ENCODE peak calls at places on chromosomes 1 and 21, in ten cellular contexts. X, H, T, S, C, K, Q, B, N and R are unnamed samples. For H3K4me1, the result is how much of the 10 kb centered on the place peaks cover.

GRCh38 chr1:226094451-226094850 is 31.9 kb downstream of the H3-3A start:
- DNase-seq in X (no peak), H (no peak), T (no peak), S (no peak), C (no peak), K (no peak), Q (no peak), B (no peak), N (no peak), R (no peak)

GRCh38 chr1:117120774-117121588 is 568 bp downstream of the TRIM45 start:
- DNase-seq in X (no peak), H (peak), T (peak), S (no peak), C (peak), K (no peak), Q (no peak), B (no peak), N (no peak), R (no peak)

GRCh38 chr1:225762444-225762843 is 15.2 kb upstream of the SRP9 start:
- DNase-seq in X (no peak), H (peak), T (no peak), S (no peak), C (peak), K (no peak), Q (no peak), B (no peak), N (no peak), R (peak)

GRCh38 chr1:32265846-32266245 is 14.8 kb downstream of the LCK start:
- DNase-seq in X (no peak), H (no peak), T (no peak), S (no peak), C (no peak), K (no peak), Q (no peak), B (no peak), N (no peak), R (no peak)

GRCh38 chr1:197736689-197737088 is 38.6 kb downstream of the DENND1B start:
- DNase-seq in X (no peak), H (no peak), T (no peak), S (no peak), C (no peak), K (no peak), Q (no peak), B (no peak), N (no peak), R (no peak)

GRCh38 chr1:165828581-165829329 is 1.3 kb downstream of the UCK2 start:
- DNase-seq in X (no peak), H (peak), T (no peak), S (peak), C (peak), K (peak), Q (peak), B (peak), N (peak), R (peak)

GRCh38 chr1:201348211-201348566 is 29.3 kb downstream of the TNNT2 start:
- DNase-seq in X (no peak), H (peak), T (no peak), S (no peak), C (peak), K (no peak), Q (peak), B (no peak), N (no peak), R (peak)

GRCh38 chr1:14980801-14981200 is 172.7 kb upstream of the TMEM51 start:
- DNase-seq in X (no peak), H (peak), T (no peak), S (no peak), C (no peak), K (peak), Q (no peak), B (no peak), N (no peak), R (no peak)

GRCh38 chr1:59689741-59690140 is 125.0 kb upstream of the HOOK1 start:
- DNase-seq in X (no peak), H (no peak), T (no peak), S (no peak), C (no peak), K (no peak), Q (no peak), B (no peak), N (no peak), R (no peak)

GRCh38 chr1:240344918-240345317 is 253.2 kb downstream of the FMN2 start:
- DNase-seq in X (no peak), H (no peak), T (no peak), S (no peak), C (no peak), K (no peak), Q (no peak), B (no peak), N (no peak), R (no peak)

GRCh38 chr1:48524892-48525467 is 53.0 kb upstream of the SPATA6 start:
- DNase-seq in X (no peak), H (no peak), T (no peak), S (no peak), C (no peak), K (no peak), Q (no peak), B (no peak), N (no peak), R (no peak)

GRCh38 chr21:26433386-26433785 is 139.7 kb downstream of the CYYR1 start:
- DNase-seq in X (no peak), H (no peak), T (no peak), S (no peak), C (no peak), K (no peak), Q (no peak), B (no peak), N (no peak), R (no peak)

GRCh38 chr1:74570797-74571492 is 58.5 kb upstream of the LRRC53 start:
- DNase-seq in X (no peak), H (peak), T (no peak), S (no peak), C (no peak), K (no peak), Q (no peak), B (no peak), N (no peak), R (no peak)

GRCh38 chr21:35922618-35923017 is 137.7 kb downstream of the SETD4 start:
- DNase-seq in X (no peak), H (no peak), T (no peak), S (no peak), C (no peak), K (no peak), Q (no peak), B (no peak), N (no peak), R (no peak)

GRCh38 chr1:76080552-76081093 is 6.1 kb downstream of the ST6GALNAC3 start:
- DNase-seq in X (no peak), H (no peak), T (no peak), S (no peak), C (no peak), K (no peak), Q (no peak), B (no peak), N (no peak), R (no peak)

GRCh38 chr1:65527672-65528071 is 107.2 kb downstream of the LEPR start:
- DNase-seq in X (no peak), H (no peak), T (no peak), S (no peak), C (no peak), K (no peak), Q (no peak), B (peak), N (no peak), R (no peak)

GRCh38 chr1:25468037-25468436 is 37.3 kb downstream of the MACO1 start:
- DNase-seq in X (no peak), H (no peak), T (no peak), S (no peak), C (no peak), K (no peak), Q (no peak), B (no peak), N (no peak), R (no peak)

GRCh38 chr21:42404534-42404933 is 832 bp downstream of the UBASH3A start:
- DNase-seq in X (no peak), H (no peak), T (no peak), S (no peak), C (no peak), K (no peak), Q (no peak), B (no peak), N (no peak), R (no peak)

GRCh38 chr1:156095906-156096508 is 13.7 kb upstream of the MEX3A start:
- DNase-seq in X (no peak), H (no peak), T (no peak), S (no peak), C (no peak), K (no peak), Q (no peak), B (no peak), N (no peak), R (no peak)
- H3K27ac ChIP-seq in X (peak), H (no peak), T (peak), S (no peak), C (peak), K (peak), Q (peak), B (peak), N (no peak), R (no peak)

GRCh38 chr1:152001631-152002584 is 8.2 kb upstream of the S100A10 start:
- DNase-seq in X (peak), H (peak), T (peak), S (peak), C (peak), K (peak), Q (peak), B (peak), N (peak), R (peak)

GRCh38 chr1:152007047-152007446 is 13.4 kb upstream of the S100A10 start:
- DNase-seq in X (no peak), H (no peak), T (no peak), S (no peak), C (no peak), K (no peak), Q (no peak), B (no peak), N (no peak), R (no peak)

GRCh38 chr1:152002960-152003359 is 9.3 kb upstream of the S100A10 start:
- DNase-seq in X (no peak), H (no peak), T (no peak), S (no peak), C (no peak), K (no peak), Q (no peak), B (no peak), N (no peak), R (no peak)

GRCh38 chr1:152003846-152004442 is 10.3 kb upstream of the S100A10 start:
- DNase-seq in X (no peak), H (peak), T (no peak), S (no peak), C (no peak), K (no peak), Q (no peak), B (no peak), N (peak), R (no peak)

GRCh38 chr1:152005360-152005912 is 11.8 kb upstream of the S100A10 start:
- DNase-seq in X (no peak), H (peak), T (no peak), S (no peak), C (no peak), K (no peak), Q (no peak), B (no peak), N (no peak), R (no peak)
- H3K4me3 ChIP-seq in X (no peak), H (no peak), T (no peak), S (no peak), C (no peak), K (no peak), Q (no peak), B (no peak), N (no peak), R (no peak)

GRCh38 chr1:157566484-157567300 is 14.4 kb upstream of the FCRL5 start:
- DNase-seq in X (no peak), H (no peak), T (no peak), S (no peak), C (no peak), K (no peak), Q (no peak), B (no peak), N (no peak), R (no peak)

GRCh38 chr1:157558119-157558518 is 5.8 kb upstream of the FCRL5 start:
- DNase-seq in X (no peak), H (no peak), T (no peak), S (no peak), C (no peak), K (no peak), Q (no peak), B (no peak), N (no peak), R (no peak)

GRCh38 chr1:157562515-157562914 is 10.2 kb upstream of the FCRL5 start:
- DNase-seq in X (no peak), H (no peak), T (no peak), S (no peak), C (no peak), K (no peak), Q (no peak), B (no peak), N (no peak), R (no peak)
- H3K4me1 ChIP-seq in X (under half), H (under half), T (under half), S (under half), C (under half), K (under half), Q (under half), B (under half), N (under half), R (under half)

DNA sequence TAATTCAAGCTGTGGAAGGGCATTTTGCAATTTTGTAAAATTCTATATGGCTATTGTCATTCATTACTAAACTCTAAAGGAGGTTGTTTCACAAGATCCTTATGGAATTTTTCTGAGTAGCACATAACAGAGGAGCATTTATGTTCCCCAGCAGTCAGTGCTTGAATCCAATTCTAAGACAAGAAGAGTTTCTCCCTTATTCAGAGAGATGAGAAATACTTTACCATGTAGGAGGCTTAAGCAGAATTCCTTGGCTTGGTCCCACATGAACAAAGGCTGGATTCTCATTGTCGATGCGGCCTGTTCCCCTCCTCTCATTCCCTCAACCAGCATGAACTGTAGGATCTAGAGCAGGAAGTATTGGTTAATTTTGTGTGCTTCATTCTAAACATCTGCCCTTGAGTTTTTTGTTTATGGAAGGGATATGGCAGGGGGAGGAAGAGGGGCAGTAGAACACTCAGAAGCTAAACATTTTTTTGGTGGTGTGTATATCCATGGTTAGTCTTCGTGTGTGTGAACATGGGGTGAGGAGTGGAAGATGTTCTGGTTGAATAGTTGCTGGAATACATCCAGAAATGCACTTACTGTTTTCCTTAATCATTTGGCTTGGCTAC is 74.3 kb downstream of the LAMC1 start:
- DNase-seq in X (no peak), H (no peak), T (no peak), S (no peak), C (peak), K (no peak), Q (no peak), B (no peak), N (no peak), R (no peak)
- H3K27ac ChIP-seq in X (peak), H (no peak), T (no peak), S (no peak), C (peak), K (peak), Q (peak), B (no peak), N (no peak), R (no peak)

GRCh38 chr1:39958801-39959200 is 3.9 kb downstream of the MFSD2A start:
- DNase-seq in X (no peak), H (no peak), T (no peak), S (no peak), C (no peak), K (no peak), Q (no peak), B (no peak), N (no peak), R (no peak)

GRCh38 chr1:39954870-39955546 is at the start of gene MFSD2A:
- DNase-seq in X (peak), H (peak), T (peak), S (peak), C (peak), K (peak), Q (peak), B (peak), N (peak), R (peak)

GRCh38 chr1:39955547-39956539 is 898 bp downstream of the MFSD2A start:
- DNase-seq in X (no peak), H (peak), T (peak), S (peak), C (peak), K (no peak), Q (no peak), B (no peak), N (no peak), R (peak)

GRCh38 chr1:39959651-39960333 is 4.8 kb downstream of the MFSD2A start:
- DNase-seq in X (no peak), H (no peak), T (no peak), S (no peak), C (no peak), K (no peak), Q (peak), B (no peak), N (no peak), R (no peak)

GRCh38 chr1:39957299-39958020 is 2.5 kb downstream of the MFSD2A start:
- DNase-seq in X (no peak), H (no peak), T (no peak), S (no peak), C (no peak), K (no peak), Q (no peak), B (no peak), N (no peak), R (no peak)
- H3K4me3 ChIP-seq in X (no peak), H (no peak), T (no peak), S (no peak), C (no peak), K (no peak), Q (peak), B (no peak), N (no peak), R (no peak)

DNA sequence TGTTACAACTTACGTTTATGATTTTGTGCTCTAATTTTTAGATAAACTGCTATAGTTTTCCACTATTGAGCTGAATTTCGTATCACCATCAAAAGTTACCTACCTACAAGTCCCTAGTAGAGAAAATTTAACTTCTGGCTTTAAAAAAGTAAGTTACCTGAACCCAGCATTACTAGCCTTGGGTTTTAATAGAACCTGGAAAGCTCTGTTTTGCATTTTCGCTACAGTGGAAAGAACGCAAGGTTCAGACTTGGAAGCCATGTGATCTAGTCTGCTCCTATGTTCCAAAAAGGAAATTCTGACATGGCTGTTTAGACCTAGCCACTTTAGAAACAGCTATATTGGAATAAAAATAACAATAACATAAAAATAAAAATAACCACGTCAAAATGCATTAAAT is 110.5 kb downstream of the SLC45A1 start:
- DNase-seq in X (no peak), H (no peak), T (no peak), S (no peak), C (no peak), K (no peak), Q (no peak), B (no peak), N (no peak), R (no peak)
- H3K4me1 ChIP-seq in X (under half), H (under half), T (half or more), S (half or more), C (under half), K (under half), Q (under half), B (under half), N (under half), R (under half)

DNA sequence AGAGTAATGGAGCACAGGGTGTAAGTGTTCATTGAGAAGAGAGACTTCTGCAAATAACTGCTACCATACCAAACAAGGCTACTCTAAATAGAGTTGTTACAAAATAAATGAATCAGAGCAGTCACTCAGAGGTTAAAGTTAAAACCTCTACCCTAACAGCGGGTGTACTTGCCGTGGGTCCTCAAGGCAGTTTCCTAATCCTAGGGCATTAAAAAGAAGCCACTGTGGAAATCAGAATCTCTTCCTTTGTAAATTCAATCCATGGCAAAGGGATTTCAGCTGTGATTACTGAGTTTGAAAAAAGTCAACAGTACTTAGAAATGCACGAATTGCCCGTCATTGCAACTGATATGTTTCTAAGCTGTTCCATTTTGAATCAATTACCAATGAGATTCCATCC is 13.5 kb downstream of the TBX15 start:
- DNase-seq in X (no peak), H (no peak), T (no peak), S (no peak), C (no peak), K (no peak), Q (no peak), B (no peak), N (no peak), R (no peak)
- H3K27ac ChIP-seq in X (no peak), H (no peak), T (no peak), S (no peak), C (no peak), K (no peak), Q (no peak), B (peak), N (no peak), R (no peak)

DNA sequence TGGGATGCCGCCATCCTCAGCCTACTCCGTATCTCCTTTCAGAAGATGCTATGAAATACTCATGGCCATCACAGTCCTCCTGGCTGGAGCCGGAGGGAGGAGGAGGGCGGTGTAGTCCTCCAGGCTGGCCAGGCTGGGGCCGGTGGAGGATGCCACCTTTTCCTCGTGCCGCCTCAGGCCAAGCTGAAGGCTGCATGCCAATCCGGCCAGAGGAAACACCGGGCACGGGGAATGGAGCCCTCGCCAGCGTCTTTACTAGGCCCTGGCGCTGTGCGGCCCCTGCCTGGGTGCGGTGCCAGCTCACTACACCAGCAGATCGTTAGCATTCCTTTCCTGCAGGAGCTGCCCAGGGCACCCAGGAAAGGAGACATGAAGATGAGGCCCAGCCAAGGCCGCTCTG is 70.1 kb downstream of the CASZ1 start:
- DNase-seq in X (no peak), H (no peak), T (no peak), S (no peak), C (no peak), K (no peak), Q (peak), B (no peak), N (peak), R (no peak)
- H3K4me3 ChIP-seq in X (no peak), H (no peak), T (no peak), S (no peak), C (no peak), K (no peak), Q (no peak), B (no peak), N (no peak), R (no peak)

DNA sequence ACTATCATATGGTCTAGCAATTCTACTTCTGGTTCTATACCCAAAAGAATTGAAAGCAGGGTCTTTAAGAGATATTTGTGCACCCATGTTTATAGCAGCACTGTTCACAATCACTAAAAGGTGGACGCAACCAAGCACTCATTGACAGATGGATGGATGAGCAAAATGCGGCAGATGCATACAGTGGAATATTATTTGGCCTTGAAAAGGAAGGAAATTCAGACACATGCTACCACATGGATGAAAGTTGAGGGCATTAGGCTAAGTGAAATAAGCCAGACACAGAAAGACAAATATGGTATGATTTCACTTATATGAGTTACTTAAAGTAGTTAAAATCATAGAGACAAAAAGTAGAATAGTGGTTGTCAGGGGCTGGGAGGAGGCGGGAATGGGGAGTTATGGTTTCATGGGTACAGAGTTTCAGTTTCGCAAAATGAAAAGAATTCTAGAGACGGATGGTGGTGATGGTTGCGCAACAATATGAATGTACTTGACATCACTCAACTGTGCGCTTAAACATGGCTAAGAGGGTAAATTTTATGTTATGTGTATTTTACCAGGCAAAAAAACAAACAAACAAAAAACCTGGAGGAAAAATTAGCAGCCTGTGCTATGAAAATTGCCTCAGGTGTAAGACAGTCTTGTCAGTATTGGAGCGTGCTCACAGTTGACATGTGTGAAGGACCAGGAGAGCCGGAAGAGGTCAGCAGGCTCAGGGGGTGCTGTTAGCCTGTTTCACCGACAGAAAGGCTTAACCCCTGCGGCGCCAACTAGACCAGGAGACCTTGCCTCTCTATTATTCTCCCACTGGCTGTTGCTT is 26.5 kb downstream of the CD247 start:
- DNase-seq in X (no peak), H (peak), T (peak), S (no peak), C (no peak), K (no peak), Q (no peak), B (no peak), N (no peak), R (no peak)
- H3K4me1 ChIP-seq in X (under half), H (under half), T (half or more), S (half or more), C (under half), K (under half), Q (under half), B (under half), N (under half), R (under half)